ENCODE peak calls at places on chromosome 19, in six cellular contexts. B is neural progenitor cell, V is dorsolateral prefrontal cortex, M is HCT116, A is foreskin fibroblast, Y is breast epithelium. N is an unnamed sample.

GRCh38 chr19:34574704-34575103 is 93.1 kb downstream of the WTIP start:
- DNase-seq in A (no peak), V (no peak), B (no peak), M (no peak), Y (no peak), N (no peak)

GRCh38 chr19:38004100-38004504 is 97.1 kb downstream of the SIPA1L3 start:
- DNase-seq in M (no peak), V (no peak), Y (no peak), B (no peak), A (no peak), N (no peak)

GRCh38 chr19:51749979-51750378 is 1.7 kb downstream of the FPR1 start:
- DNase-seq in V (no peak), B (no peak), M (no peak), Y (no peak), A (no peak), N (no peak)

GRCh38 chr19:43638214-43638990 is 1.2 kb downstream of the CADM4 start:
- DNase-seq in Y (no peak), M (no peak), B (no peak), A (no peak), V (no peak), N (no peak)

GRCh38 chr19:45245334-45245787 is at the start of gene EXOC3L2:
- DNase-seq in B (no peak), V (no peak), A (no peak), M (no peak), Y (no peak), N (no peak)

GRCh38 chr19:41319500-41320184 is 9.7 kb downstream of the CCDC97 start:
- DNase-seq in V (no peak), Y (no peak), B (no peak), A (no peak), M (no peak), N (no peak)

GRCh38 chr19:3402631-3403443 is 36.5 kb downstream of the NFIC start:
- DNase-seq in V (no peak), Y (no peak), A (no peak), B (no peak), M (no peak), N (no peak)

GRCh38 chr19:2847507-2847906 is 6.2 kb downstream of the ZNF555 start:
- DNase-seq in V (no peak), Y (no peak), M (no peak), A (no peak), B (no peak), N (no peak)

GRCh38 chr19:47257411-47258169 is 1.3 kb downstream of the CCDC9 start:
- DNase-seq in B (no peak), A (no peak), M (no peak), V (no peak), Y (no peak), N (no peak)

GRCh38 chr19:33419763-33420080 is 46.2 kb downstream of the CEBPG start:
- DNase-seq in M (no peak), A (no peak), V (no peak), Y (no peak), B (peak), N (peak)

GRCh38 chr19:35106898-35107540 is 8.6 kb upstream of the FXYD3 start:
- DNase-seq in B (no peak), Y (no peak), V (no peak), M (no peak), A (no peak), N (no peak)

GRCh38 chr19:16938211-16938610 is 49.4 kb downstream of the F2RL3 start:
- DNase-seq in B (no peak), M (no peak), V (no peak), A (no peak), Y (no peak), N (no peak)

GRCh38 chr19:51490676-51491075 is 10.9 kb downstream of the SIGLEC12 start:
- DNase-seq in V (no peak), Y (no peak), B (no peak), A (no peak), M (no peak), N (no peak)

GRCh38 chr19:4829001-4829712 is 2.4 kb downstream of the TICAM1 start:
- DNase-seq in A (no peak), V (no peak), B (no peak), M (no peak), Y (no peak), N (no peak)

GRCh38 chr19:17048885-17049453 is 22.4 kb upstream of the CPAMD8 start:
- DNase-seq in Y (no peak), V (no peak), A (no peak), B (no peak), M (no peak), N (no peak)

GRCh38 chr19:47058621-47059020 is 10.2 kb upstream of the TMEM160 start:
- DNase-seq in B (peak), Y (no peak), V (no peak), M (no peak), A (no peak), N (no peak)

GRCh38 chr19:46890423-46891170 is 29.8 kb downstream of the ARHGAP35 start:
- DNase-seq in A (peak), B (no peak), V (no peak), Y (no peak), M (no peak), N (no peak)

GRCh38 chr19:3079578-3079977 is 14.6 kb upstream of the GNA11 start:
- DNase-seq in B (no peak), Y (no peak), A (no peak), V (no peak), M (no peak), N (no peak)

GRCh38 chr19:17847538-17848366 is at the start of gene JAK3:
- DNase-seq in Y (no peak), A (peak), M (no peak), B (peak), V (peak), N (no peak)

GRCh38 chr19:15371119-15371518 is 8.5 kb downstream of the AKAP8 start:
- DNase-seq in A (no peak), V (no peak), M (no peak), Y (no peak), B (no peak), N (no peak)

GRCh38 chr19:3976495-3977241 is 5.8 kb upstream of the DAPK3 start:
- DNase-seq in A (no peak), B (no peak), V (no peak), Y (peak), M (no peak), N (no peak)

GRCh38 chr19:32998722-32999121 is 26.7 kb downstream of the FAAP24 start:
- DNase-seq in M (no peak), A (no peak), B (no peak), V (no peak), Y (no peak), N (no peak)

GRCh38 chr19:54415208-54415900 is at the start of gene TTYH1:
- DNase-seq in Y (no peak), A (no peak), M (no peak), V (peak), B (peak), N (peak)

GRCh38 chr19:33785795-33786194 is 10.9 kb upstream of the KCTD15 start:
- DNase-seq in Y (no peak), A (peak), M (no peak), B (no peak), V (no peak), N (no peak)

GRCh38 chr19:49739933-49740332 is 23.2 kb downstream of the TSKS start:
- DNase-seq in A (no peak), V (no peak), M (no peak), B (no peak), Y (no peak), N (no peak)

GRCh38 chr19:16561382-16561781 is 10.8 kb downstream of the SLC35E1 start:
- DNase-seq in V (no peak), Y (no peak), M (no peak), B (no peak), A (no peak), N (no peak)

GRCh38 chr19:44644391-44645016 is 794 bp downstream of the PVR start:
- DNase-seq in A (no peak), M (no peak), Y (peak), V (peak), B (peak), N (peak)

GRCh38 chr19:45752639-45753038 is 16.4 kb downstream of the SIX5 start:
- DNase-seq in Y (no peak), A (no peak), M (no peak), B (no peak), V (no peak), N (no peak)

GRCh38 chr19:2461751-2462634 is 5.2 kb upstream of the LMNB2 start:
- DNase-seq in V (no peak), M (peak), B (peak), Y (no peak), A (peak), N (no peak)

GRCh38 chr19:6091771-6092291 is 18.5 kb downstream of the RFX2 start:
- DNase-seq in V (no peak), Y (no peak), B (no peak), A (no peak), M (no peak), N (no peak)
- H3K4me3 ChIP-seq in V (peak), Y (peak), B (peak), A (peak), M (peak), N (no peak)

GRCh38 chr19:7535993-7536685 is 622 bp downstream of the PNPLA6 start:
- DNase-seq in Y (no peak), B (no peak), M (no peak), A (no peak), V (no peak), N (peak)

GRCh38 chr19:7533925-7534480 is 1.5 kb upstream of the PNPLA6 start:
- DNase-seq in M (peak), A (peak), Y (peak), B (peak), V (peak), N (peak)

GRCh38 chr19:7533281-7533819 is 2.2 kb upstream of the PNPLA6 start:
- DNase-seq in A (peak), M (no peak), Y (peak), B (peak), V (peak), N (no peak)

GRCh38 chr19:7535035-7535992 is at the start of gene PNPLA6:
- DNase-seq in V (peak), M (peak), B (peak), A (peak), Y (peak), N (peak)

DNA sequence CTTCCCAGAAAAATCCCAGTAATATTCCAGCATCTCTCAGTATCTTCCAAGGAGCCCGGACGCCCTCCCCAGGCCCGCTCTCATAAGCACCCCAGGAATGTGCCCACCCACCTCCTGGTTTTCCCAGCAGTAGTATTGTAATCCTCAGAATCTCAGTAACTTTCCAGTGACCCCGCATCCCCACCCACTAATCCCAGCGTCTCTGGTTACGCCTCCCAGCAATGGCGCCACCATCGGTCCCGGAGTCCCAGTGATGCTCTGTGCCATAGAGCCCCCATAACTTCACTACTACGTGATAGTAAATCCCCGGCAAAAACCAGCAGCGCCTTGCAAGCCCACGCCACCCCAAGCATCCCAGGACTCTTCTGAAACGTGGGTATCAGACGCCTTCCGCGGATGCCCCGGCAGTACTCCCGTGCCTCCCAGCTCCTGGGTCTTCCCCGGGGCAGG is 961 bp upstream of the PNPLA6 start:
- DNase-seq in V (peak), M (no peak), A (peak), B (peak), Y (peak), N (peak)
- H3K4me3 ChIP-seq in V (peak), M (peak), A (peak), B (peak), Y (peak), N (peak)

GRCh38 chr19:48660854-48661731 is 11.7 kb downstream of the NTN5 start:
- DNase-seq in M (peak), Y (peak), A (peak), V (peak), B (peak), N (peak)
- H3K4me3 ChIP-seq in M (no peak), Y (no peak), A (no peak), V (peak), B (no peak), N (no peak)

DNA sequence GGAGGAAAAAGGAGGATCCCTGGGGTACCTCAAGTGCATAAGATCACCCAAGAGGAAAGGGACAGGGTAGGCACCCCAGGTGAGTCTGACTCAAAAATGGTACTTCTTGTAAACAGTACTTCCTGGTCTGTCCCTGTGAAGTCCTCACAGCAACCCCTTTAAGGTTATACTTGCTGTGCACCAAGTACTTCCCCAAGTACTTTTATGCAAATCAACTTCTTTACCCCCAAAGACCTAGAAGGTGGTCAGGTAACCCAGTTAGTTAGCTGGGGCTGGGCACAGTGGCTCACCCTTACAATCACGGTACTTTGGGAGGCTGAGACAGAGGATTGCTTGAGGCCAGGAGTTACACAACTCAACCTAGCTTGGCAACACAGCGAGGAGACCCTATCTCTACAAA is 2.5 kb downstream of the CALR start:
- DNase-seq in A (no peak), M (no peak), Y (no peak), V (no peak), B (no peak), N (no peak)
- H3K4me3 ChIP-seq in A (peak), M (no peak), Y (no peak), V (peak), B (no peak), N (no peak)

N was measured in WERI-Rb-1.